ENCODE peak calls at places on chromosome 13, in six cellular contexts. O is GM12878, M is A549, H is NB4, C is HepG2, Y is endothelial cell of umbilical vein. A is an unnamed sample.

GRCh38 chr13:103187621-103188020 is 121.4 kb upstream of the SLC10A2 start:
- DNase-seq in C (no peak), M (no peak), Y (no peak), O (no peak), H (peak; percentile 4), A (no peak)

GRCh38 chr13:41001695-41002094 is 17.4 kb downstream of the ELF1 start:
- DNase-seq in O (no peak), Y (no peak), M (no peak), H (no peak), C (peak; percentile 90), A (no peak)

GRCh38 chr13:113113846-113114271 is 8.3 kb downstream of the F7 start:
- DNase-seq in C (no peak), M (no peak), O (no peak), Y (no peak), H (no peak), A (no peak)

GRCh38 chr13:41500501-41500900 is 43.2 kb downstream of the RGCC start:
- DNase-seq in C (no peak), O (no peak), Y (no peak), M (no peak), H (no peak), A (no peak)

GRCh38 chr13:101382086-101382485 is 34.2 kb downstream of the NALCN start:
- DNase-seq in O (no peak), M (no peak), C (no peak), H (no peak), Y (peak; percentile 24), A (no peak)

GRCh38 chr13:98957731-98958442 is 20.0 kb downstream of the DOCK9 start:
- DNase-seq in C (no peak), H (no peak), M (no peak), Y (no peak), O (no peak), A (no peak)

GRCh38 chr13:95800455-95800854 is 123.5 kb downstream of the DNAJC3 start:
- DNase-seq in C (no peak), Y (no peak), O (no peak), H (no peak), M (no peak), A (no peak)

GRCh38 chr13:99629641-99630040 is 128.4 kb downstream of the TM9SF2 start:
- DNase-seq in O (no peak), M (no peak), Y (no peak), H (no peak), C (no peak), A (no peak)

GRCh38 chr13:63636231-63636993 is 2220.8 kb upstream of the PCDH20 start:
- DNase-seq in O (peak; percentile 8), M (peak; percentile 14), C (no peak), H (no peak), Y (peak; percentile 45), A (no peak)

GRCh38 chr13:49444517-49445395 is 682 bp downstream of the SETDB2 start:
- DNase-seq in H (peak; percentile 92), M (peak; percentile 25), C (peak; percentile 31), O (peak; percentile 46), Y (no peak), A (peak; percentile 59)

GRCh38 chr13:18952225-18953016 is 229.2 kb downstream of the TUBA3C start:
- DNase-seq in O (no peak), H (no peak), M (no peak), Y (no peak), C (no peak), A (no peak)

GRCh38 chr13:87087741-87088140 is 583.4 kb upstream of the SLITRK5 start:
- DNase-seq in O (no peak), H (no peak), C (no peak), M (no peak), Y (no peak), A (no peak)

GRCh38 chr13:91184244-91184926 is 163.1 kb upstream of the MIR17HG start:
- DNase-seq in C (no peak), M (no peak), Y (no peak), H (no peak), O (no peak), A (no peak)

GRCh38 chr13:45564108-45564507 is 51.4 kb downstream of the ERICH6B start:
- DNase-seq in C (peak; percentile 22), H (peak; percentile 30), Y (peak; percentile 7), O (no peak), M (peak; percentile 6), A (no peak)

GRCh38 chr13:47672982-47673670 is 327.9 kb downstream of the SUCLA2 start:
- DNase-seq in C (no peak), M (no peak), O (no peak), Y (no peak), H (peak; percentile 33), A (no peak)

GRCh38 chr13:74026753-74027152 is 107.5 kb downstream of the KLF12 start:
- DNase-seq in O (peak; percentile 71), C (no peak), Y (peak; percentile 61), H (no peak), M (no peak), A (no peak)

GRCh38 chr13:31485183-31485582 is 254.1 kb upstream of the RXFP2 start:
- DNase-seq in Y (peak; percentile 1), C (no peak), M (no peak), H (peak; percentile 86), O (no peak), A (no peak)

GRCh38 chr13:110711778-110712070 is 1.8 kb upstream of the ING1 start:
- DNase-seq in M (no peak), O (no peak), H (peak; percentile 34), C (peak; percentile 39), Y (no peak), A (no peak)

GRCh38 chr13:113245858-113246791 is 36.7 kb downstream of the CUL4A start:
- DNase-seq in Y (no peak), M (peak; percentile 18), O (no peak), H (no peak), C (peak; percentile 13), A (peak; percentile 22)

GRCh38 chr13:42893346-42893745 is 98.7 kb downstream of the EPSTI1 start:
- DNase-seq in H (peak; percentile 20), C (no peak), M (no peak), Y (peak; percentile 34), O (no peak), A (no peak)

GRCh38 chr13:42892760-42893159 is 99.3 kb downstream of the EPSTI1 start:
- DNase-seq in O (no peak), H (peak; percentile 70), Y (no peak), C (no peak), M (no peak), A (no peak)

GRCh38 chr13:42895781-42896180 is 96.3 kb downstream of the EPSTI1 start:
- DNase-seq in M (no peak), O (no peak), H (no peak), Y (peak; percentile 10), C (no peak), A (no peak)

GRCh38 chr13:42891591-42891990 is 100.5 kb downstream of the EPSTI1 start:
- DNase-seq in M (no peak), Y (peak; percentile 29), C (no peak), O (no peak), H (no peak), A (no peak)

GRCh38 chr13:42894765-42895181 is 97.3 kb downstream of the EPSTI1 start:
- DNase-seq in C (no peak), H (no peak), Y (peak; percentile 96), M (no peak), O (no peak), A (no peak)
- TF ChIP-seq MYC in C (no peak), H (no peak), Y (no peak), M (no peak), O (no peak), A (no peak)

GRCh38 chr13:22063416-22064124 is 392.7 kb downstream of the FGF9 start:
- DNase-seq in C (no peak), M (no peak), O (no peak), H (no peak), Y (no peak), A (no peak)
- TF ChIP-seq MYC in C (no peak), M (no peak), O (no peak), H (no peak), Y (no peak), A (no peak)

GRCh38 chr13:30375436-30375835 is 46.9 kb upstream of the UBE2L5 start:
- DNase-seq in M (no peak), H (no peak), C (no peak), Y (no peak), O (no peak), A (no peak)
- TF ChIP-seq MYC in M (no peak), H (no peak), C (no peak), Y (no peak), O (no peak), A (no peak)

GRCh38 chr13:38042771-38043170 is 173.2 kb upstream of the TRPC4 start:
- DNase-seq in M (no peak), C (no peak), Y (no peak), H (no peak), O (no peak), A (no peak)
- TF ChIP-seq MYC in M (no peak), C (no peak), Y (no peak), H (no peak), O (no peak), A (no peak)

DNA sequence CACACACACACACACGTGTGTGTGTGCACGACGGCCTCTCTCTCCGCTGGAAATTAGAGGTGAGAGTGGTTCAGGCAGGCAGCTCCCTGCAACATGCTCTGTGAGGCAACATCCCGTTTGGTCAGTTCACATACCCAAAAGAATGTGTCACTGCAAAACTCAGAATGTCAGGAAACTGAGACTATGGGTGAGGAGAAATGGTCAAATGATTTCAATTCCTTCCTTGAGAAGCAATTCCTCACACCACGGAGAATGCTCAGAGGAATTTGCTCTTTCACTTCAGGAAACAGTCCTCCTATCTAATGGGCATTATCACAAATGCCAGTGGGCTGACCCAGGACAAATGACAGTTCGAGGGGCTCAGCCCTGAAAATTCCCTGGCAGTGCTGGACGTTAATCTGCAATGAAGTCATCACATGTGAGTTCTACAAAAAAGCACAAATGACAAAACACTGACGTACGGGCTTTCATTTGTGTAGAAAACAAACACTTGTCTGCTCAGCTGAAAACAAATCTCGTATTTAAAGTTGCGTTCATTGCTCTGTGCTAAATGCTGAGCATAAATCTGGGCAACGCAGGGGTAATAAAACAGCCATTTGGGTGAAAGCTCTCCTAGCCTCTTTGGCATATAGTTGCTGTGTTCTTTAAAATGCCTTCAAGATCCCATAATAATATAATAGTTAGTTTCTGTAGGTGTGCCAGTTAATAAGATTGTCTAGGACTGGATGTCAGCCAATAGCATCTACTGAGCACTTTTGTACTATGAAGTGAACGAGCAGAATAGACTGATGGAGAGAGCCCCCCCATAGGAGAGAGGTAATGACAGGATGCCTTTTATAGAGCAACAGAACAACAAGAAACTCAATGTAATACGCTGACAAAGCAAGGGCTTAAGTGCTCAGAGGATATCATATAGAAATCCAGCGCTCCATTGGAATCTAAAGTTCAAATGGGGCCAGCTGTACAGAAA is 18.7 kb upstream of the LATS2 start:
- DNase-seq in H (peak; percentile 85), C (peak; percentile 19), Y (peak; percentile 96), O (no peak), M (no peak), A (no peak)
- TF ChIP-seq MYC in H (peak; percentile 87), C (no peak), Y (peak; percentile 38), O (no peak), M (no peak), A (no peak)

DNA sequence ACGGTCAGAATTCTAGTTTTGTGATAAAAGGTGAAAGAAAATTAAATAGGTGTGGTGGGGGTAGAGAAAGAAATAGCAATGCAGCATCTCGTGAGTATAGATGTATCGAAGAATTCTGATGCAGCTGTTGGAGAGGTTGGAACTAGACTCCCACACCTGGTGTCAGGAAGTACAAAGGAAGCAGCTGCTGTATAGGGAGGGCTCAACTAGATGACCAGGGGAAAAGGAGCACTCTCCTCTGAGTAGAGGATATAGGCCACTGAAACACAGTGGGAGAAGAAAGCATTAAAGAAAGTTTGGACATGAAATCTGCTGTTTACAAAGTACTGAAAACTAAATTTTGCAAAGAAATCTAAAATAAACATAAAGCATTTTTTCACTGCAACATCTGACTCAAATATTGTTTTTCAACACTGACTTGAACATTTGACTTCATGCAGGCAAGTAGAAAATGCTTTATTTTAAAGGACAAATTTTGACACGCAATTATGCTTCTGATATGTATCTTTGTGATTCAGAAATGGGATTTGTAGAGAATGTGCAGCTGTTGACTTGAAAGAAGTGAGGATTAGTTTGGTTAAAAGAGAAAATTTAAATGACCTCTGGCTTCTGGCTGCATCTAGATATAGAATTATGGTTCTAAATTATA is 82.2 kb downstream of the MIPEP start:
- DNase-seq in Y (no peak), H (no peak), C (no peak), M (no peak), O (no peak), A (no peak)
- TF ChIP-seq MYC in Y (no peak), H (no peak), C (no peak), M (no peak), O (no peak), A (no peak)

A was measured in K562.